ENCODE peak calls at places on chromosome 9, in seven cellular contexts. One of them, this sample, is unnamed.

GRCh38 chr9:128001411-128002298 is 20.9 kb upstream of the EEIG1 start:
- DNase-seq in dorsolateral prefrontal cortex: no peak
- DNase-seq in heart left ventricle: no peak
- DNase-seq in RWPE2: no peak
- DNase-seq in ascending aorta: no peak
- DNase-seq in CD8-positive, alpha-beta T cell: no peak
- DNase-seq in cardiac fibroblast: peak
- DNase-seq in this sample: peak

GRCh38 chr9:23683476-23684095 is 142.5 kb downstream of the ELAVL2 start:
- DNase-seq in ascending aorta: no peak
- DNase-seq in CD8-positive, alpha-beta T cell: no peak
- DNase-seq in RWPE2: no peak
- DNase-seq in dorsolateral prefrontal cortex: peak
- DNase-seq in heart left ventricle: no peak
- DNase-seq in cardiac fibroblast: no peak
- DNase-seq in this sample: no peak

GRCh38 chr9:137380606-137381005 is 42.4 kb downstream of the EXD3 start:
- DNase-seq in CD8-positive, alpha-beta T cell: no peak
- DNase-seq in ascending aorta: no peak
- DNase-seq in dorsolateral prefrontal cortex: no peak
- DNase-seq in cardiac fibroblast: no peak
- DNase-seq in RWPE2: peak
- DNase-seq in heart left ventricle: peak
- DNase-seq in this sample: no peak

GRCh38 chr9:116352958-116353357 is 199.4 kb downstream of the PAPPA start:
- DNase-seq in RWPE2: no peak
- DNase-seq in heart left ventricle: no peak
- DNase-seq in cardiac fibroblast: no peak
- DNase-seq in CD8-positive, alpha-beta T cell: no peak
- DNase-seq in dorsolateral prefrontal cortex: no peak
- DNase-seq in ascending aorta: no peak
- DNase-seq in this sample: no peak

GRCh38 chr9:89845862-89846261 is 241.1 kb downstream of the GADD45G start:
- DNase-seq in CD8-positive, alpha-beta T cell: no peak
- DNase-seq in RWPE2: no peak
- DNase-seq in cardiac fibroblast: no peak
- DNase-seq in dorsolateral prefrontal cortex: no peak
- DNase-seq in heart left ventricle: no peak
- DNase-seq in ascending aorta: no peak
- DNase-seq in this sample: no peak

GRCh38 chr9:126860077-126860756 is at the start of gene ZBTB34:
- DNase-seq in dorsolateral prefrontal cortex: peak
- DNase-seq in ascending aorta: no peak
- DNase-seq in CD8-positive, alpha-beta T cell: peak
- DNase-seq in cardiac fibroblast: peak
- DNase-seq in heart left ventricle: peak
- DNase-seq in RWPE2: no peak
- DNase-seq in this sample: peak

GRCh38 chr9:70318002-70318401 is 59.2 kb downstream of the SMC5 start:
- DNase-seq in cardiac fibroblast: no peak
- DNase-seq in dorsolateral prefrontal cortex: no peak
- DNase-seq in ascending aorta: no peak
- DNase-seq in RWPE2: no peak
- DNase-seq in heart left ventricle: no peak
- DNase-seq in CD8-positive, alpha-beta T cell: no peak
- DNase-seq in this sample: no peak

GRCh38 chr9:73090214-73090613 is 61.5 kb upstream of the ANXA1 start:
- DNase-seq in cardiac fibroblast: no peak
- DNase-seq in CD8-positive, alpha-beta T cell: no peak
- DNase-seq in ascending aorta: no peak
- DNase-seq in dorsolateral prefrontal cortex: no peak
- DNase-seq in heart left ventricle: no peak
- DNase-seq in RWPE2: no peak
- DNase-seq in this sample: no peak

GRCh38 chr9:131578778-131579504 is 33.6 kb downstream of the PRRT1B start:
- DNase-seq in heart left ventricle: no peak
- DNase-seq in dorsolateral prefrontal cortex: no peak
- DNase-seq in RWPE2: no peak
- DNase-seq in ascending aorta: no peak
- DNase-seq in cardiac fibroblast: no peak
- DNase-seq in CD8-positive, alpha-beta T cell: peak
- DNase-seq in this sample: no peak

GRCh38 chr9:96616817-96617438 is 2.7 kb downstream of the CDC14B start:
- DNase-seq in heart left ventricle: no peak
- DNase-seq in RWPE2: no peak
- DNase-seq in cardiac fibroblast: no peak
- DNase-seq in dorsolateral prefrontal cortex: no peak
- DNase-seq in ascending aorta: no peak
- DNase-seq in CD8-positive, alpha-beta T cell: no peak
- DNase-seq in this sample: no peak

GRCh38 chr9:5872496-5872895 is 18.2 kb upstream of the MLANA start:
- DNase-seq in dorsolateral prefrontal cortex: no peak
- DNase-seq in CD8-positive, alpha-beta T cell: no peak
- DNase-seq in RWPE2: no peak
- DNase-seq in cardiac fibroblast: peak
- DNase-seq in heart left ventricle: no peak
- DNase-seq in ascending aorta: no peak
- DNase-seq in this sample: peak
- TF ChIP-seq CTCF in dorsolateral prefrontal cortex: no peak
- TF ChIP-seq CTCF in CD8-positive, alpha-beta T cell: no peak
- TF ChIP-seq CTCF in RWPE2: no peak
- TF ChIP-seq CTCF in cardiac fibroblast: no peak
- TF ChIP-seq CTCF in heart left ventricle: no peak
- TF ChIP-seq CTCF in ascending aorta: no peak
- TF ChIP-seq CTCF in this sample: no peak

DNA sequence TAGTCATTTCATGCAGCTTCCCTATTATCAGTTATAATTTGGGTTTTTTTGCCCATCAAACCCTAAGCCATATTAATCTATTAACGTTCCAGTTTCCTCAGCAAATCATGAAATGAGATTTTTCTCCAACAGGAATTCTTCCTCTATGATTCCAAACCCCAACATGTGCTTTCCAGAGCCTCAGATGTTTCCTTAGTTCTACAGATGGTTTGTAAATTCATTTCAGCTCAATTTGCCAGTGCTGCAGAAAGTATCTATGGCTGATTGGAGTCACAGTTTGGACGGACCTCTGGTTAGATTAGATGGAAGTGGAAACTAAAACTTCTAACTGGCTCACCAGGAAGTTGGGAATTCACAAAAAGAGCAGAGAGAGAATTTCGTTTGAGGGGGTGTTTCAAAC is 22.6 kb downstream of the ADAMTSL1 start:
- DNase-seq in ascending aorta: no peak
- DNase-seq in RWPE2: no peak
- DNase-seq in cardiac fibroblast: no peak
- DNase-seq in CD8-positive, alpha-beta T cell: no peak
- DNase-seq in heart left ventricle: no peak
- DNase-seq in dorsolateral prefrontal cortex: no peak
- DNase-seq in this sample: no peak
- H3K4me3 ChIP-seq in ascending aorta: no peak
- H3K4me3 ChIP-seq in RWPE2: no peak
- H3K4me3 ChIP-seq in cardiac fibroblast: no peak
- H3K4me3 ChIP-seq in CD8-positive, alpha-beta T cell: no peak
- H3K4me3 ChIP-seq in heart left ventricle: no peak
- H3K4me3 ChIP-seq in dorsolateral prefrontal cortex: no peak
- H3K4me3 ChIP-seq in this sample: no peak

DNA sequence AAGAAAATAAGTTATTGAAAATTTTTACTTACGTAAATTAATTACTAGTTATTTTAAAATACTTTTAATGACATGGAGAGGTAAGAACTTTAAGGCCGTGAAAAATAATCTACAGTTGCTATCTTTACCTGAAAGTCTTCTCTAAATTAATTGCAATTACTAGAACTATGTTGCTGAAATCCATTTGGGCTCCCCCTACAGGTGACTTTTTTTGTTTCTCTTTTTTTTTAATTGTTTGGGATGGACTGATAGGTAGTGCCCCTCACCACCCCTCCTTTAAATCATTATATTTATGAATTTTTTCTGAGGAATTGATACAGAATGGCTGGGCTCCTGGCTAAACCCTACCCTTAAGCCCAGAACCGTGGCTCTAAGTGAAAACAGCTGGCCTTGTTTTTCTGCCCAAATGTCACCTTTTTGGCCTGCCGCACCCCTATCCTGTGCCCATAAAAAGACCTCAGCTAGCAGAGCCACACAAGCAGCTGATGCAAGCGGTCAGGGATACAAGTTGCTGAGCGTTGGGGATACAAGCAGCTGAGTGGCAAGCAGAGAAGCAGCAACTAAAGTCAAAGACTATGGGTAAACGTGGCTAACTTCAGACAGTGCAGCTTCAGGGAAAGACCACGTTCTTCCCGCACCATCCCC is 315.2 kb upstream of the ACO1 start:
- DNase-seq in cardiac fibroblast: no peak
- DNase-seq in ascending aorta: no peak
- DNase-seq in dorsolateral prefrontal cortex: no peak
- DNase-seq in RWPE2: no peak
- DNase-seq in heart left ventricle: no peak
- DNase-seq in CD8-positive, alpha-beta T cell: no peak
- DNase-seq in this sample: no peak
- TF ChIP-seq CTCF in cardiac fibroblast: no peak
- TF ChIP-seq CTCF in ascending aorta: no peak
- TF ChIP-seq CTCF in dorsolateral prefrontal cortex: peak
- TF ChIP-seq CTCF in RWPE2: peak
- TF ChIP-seq CTCF in heart left ventricle: no peak
- TF ChIP-seq CTCF in CD8-positive, alpha-beta T cell: peak
- TF ChIP-seq CTCF in this sample: no peak

GRCh38 chr9:21788752-21789151 is 13.7 kb upstream of the MTAP start:
- DNase-seq in cardiac fibroblast: peak
- DNase-seq in ascending aorta: no peak
- DNase-seq in CD8-positive, alpha-beta T cell: no peak
- DNase-seq in RWPE2: no peak
- DNase-seq in heart left ventricle: no peak
- DNase-seq in dorsolateral prefrontal cortex: no peak
- DNase-seq in this sample: peak

GRCh38 chr9:21795483-21795882 is 7.0 kb upstream of the MTAP start:
- DNase-seq in CD8-positive, alpha-beta T cell: no peak
- DNase-seq in cardiac fibroblast: no peak
- DNase-seq in RWPE2: no peak
- DNase-seq in ascending aorta: no peak
- DNase-seq in dorsolateral prefrontal cortex: no peak
- DNase-seq in heart left ventricle: no peak
- DNase-seq in this sample: no peak

DNA sequence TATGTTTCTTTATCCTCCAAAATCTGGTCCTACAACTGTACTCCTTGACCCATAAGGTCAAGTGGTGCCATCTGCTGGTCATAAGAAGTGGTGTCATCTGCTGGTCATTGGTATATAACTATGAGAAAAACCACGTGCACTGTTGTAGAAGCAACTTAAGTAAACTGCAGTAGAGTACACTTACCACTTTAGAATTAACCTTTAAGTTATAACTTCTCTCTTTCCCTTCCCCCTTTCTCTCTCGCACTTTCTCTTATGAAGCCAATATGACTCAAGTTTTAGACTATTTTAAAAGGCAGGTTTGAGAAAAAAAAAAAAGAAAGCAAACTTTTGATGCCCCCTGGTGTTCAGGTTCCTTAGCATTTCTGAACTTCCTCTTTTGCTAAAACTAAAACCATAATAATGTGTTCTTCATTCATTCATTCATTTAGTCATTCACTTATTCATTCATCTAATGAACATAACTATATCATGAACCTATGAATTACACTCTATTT is 12.8 kb upstream of the MTAP start:
- DNase-seq in dorsolateral prefrontal cortex: peak
- DNase-seq in CD8-positive, alpha-beta T cell: no peak
- DNase-seq in heart left ventricle: peak
- DNase-seq in RWPE2: no peak
- DNase-seq in ascending aorta: no peak
- DNase-seq in cardiac fibroblast: peak
- DNase-seq in this sample: peak
- H3K4me3 ChIP-seq in dorsolateral prefrontal cortex: no peak
- H3K4me3 ChIP-seq in CD8-positive, alpha-beta T cell: peak
- H3K4me3 ChIP-seq in heart left ventricle: peak
- H3K4me3 ChIP-seq in RWPE2: peak
- H3K4me3 ChIP-seq in ascending aorta: no peak
- H3K4me3 ChIP-seq in cardiac fibroblast: no peak
- H3K4me3 ChIP-seq in this sample: peak